ENCODE peak calls at places on chromosomes 5 and 9, in ten cellular contexts. M is T-helper 1 cell; E is SHP77; T is heart left ventricle; W is neural progenitor cell; B is NCI-H748 treated with DMSO at 0.1 percent for 48 hours; Q is left kidney; S is right cardiac atrium; P is nephron progenitor cell; O is Jurkat, Clone E6-1. K is an unnamed sample.

GRCh38 chr9:120915854-120916495 is 10.6 kb downstream of the TRAF1 start:
- DNase-seq in O (peak), B (no peak), T (no peak), P (no peak), M (no peak), S (no peak), Q (no peak), W (no peak), E (no peak), K (no peak)

GRCh38 chr5:131767891-131768290 is 28.9 kb downstream of the FNIP1 start:
- DNase-seq in T (no peak), O (no peak), M (no peak), S (no peak), P (no peak), W (no peak), E (no peak), B (no peak), Q (no peak), K (no peak)

GRCh38 chr5:34062419-34062818 is 19.4 kb upstream of the C1QTNF3 start:
- DNase-seq in W (no peak), T (no peak), B (no peak), E (no peak), Q (no peak), O (no peak), M (no peak), S (no peak), P (no peak), K (no peak)

GRCh38 chr9:30075451-30076199 is 2308.8 kb upstream of the ACO1 start:
- DNase-seq in T (no peak), M (no peak), S (no peak), W (no peak), B (no peak), O (no peak), E (no peak), P (no peak), Q (no peak), K (no peak)

GRCh38 chr9:81083821-81084512 is 605.4 kb downstream of the TLE1 start:
- DNase-seq in S (no peak), M (no peak), Q (no peak), P (no peak), B (no peak), W (no peak), E (no peak), T (no peak), O (no peak), K (peak)

GRCh38 chr9:127664678-127665507 is 41.9 kb upstream of the CFAP157 start:
- DNase-seq in S (no peak), P (no peak), B (no peak), M (no peak), Q (peak), O (no peak), E (no peak), W (peak), T (no peak), K (no peak)

GRCh38 chr5:83368317-83368716 is 103.2 kb upstream of the VCAN start:
- DNase-seq in P (no peak), B (no peak), E (no peak), T (peak), M (no peak), S (peak), Q (no peak), W (no peak), O (no peak), K (no peak)

GRCh38 chr5:56146674-56147073 is 86.5 kb downstream of the ANKRD55 start:
- DNase-seq in E (no peak), Q (no peak), P (no peak), M (no peak), T (no peak), O (no peak), W (no peak), B (no peak), S (no peak), K (no peak)

GRCh38 chr5:61334224-61335196 is 2.5 kb downstream of the ZSWIM6 start:
- DNase-seq in T (no peak), E (no peak), O (no peak), Q (peak), S (no peak), M (no peak), W (peak), B (no peak), P (peak), K (no peak)

GRCh38 chr5:79829260-79829659 is 139.6 kb downstream of the CMYA5 start:
- DNase-seq in W (peak), S (no peak), P (peak), O (peak), Q (peak), T (no peak), B (no peak), M (no peak), E (no peak), K (no peak)

GRCh38 chr9:79817469-79818004 is 245.8 kb downstream of the TLE4 start:
- DNase-seq in M (no peak), O (no peak), T (peak), S (peak), P (no peak), Q (peak), B (no peak), E (no peak), W (peak), K (no peak)

GRCh38 chr5:38321978-38322377 is 63.6 kb downstream of the EGFLAM start:
- DNase-seq in E (no peak), O (no peak), S (no peak), T (no peak), P (no peak), W (no peak), B (no peak), M (no peak), Q (no peak), K (no peak)

GRCh38 chr9:76651114-76651697 is 113.0 kb upstream of the PCA3 start:
- DNase-seq in Q (no peak), M (no peak), B (no peak), P (no peak), E (no peak), O (no peak), W (no peak), T (no peak), S (no peak), K (no peak)

GRCh38 chr9:121557581-121558422 is 58.2 kb upstream of the GGTA1 start:
- DNase-seq in W (peak), S (peak), B (no peak), Q (peak), E (no peak), M (no peak), O (peak), P (peak), T (peak), K (peak)

GRCh38 chr9:133949486-133950061 is 42.5 kb downstream of the VAV2 start:
- DNase-seq in M (no peak), P (peak), E (no peak), S (peak), B (no peak), T (no peak), O (no peak), Q (no peak), W (no peak), K (no peak)

GRCh38 chr9:35114921-35115341 is 731 bp downstream of the ATOSB start:
- DNase-seq in M (no peak), O (no peak), S (peak), T (peak), P (peak), W (peak), E (no peak), B (peak), Q (peak), K (peak)

GRCh38 chr5:36344900-36345299 is 43.2 kb upstream of the RANBP3L start:
- DNase-seq in B (no peak), M (no peak), E (no peak), W (no peak), S (no peak), P (no peak), T (no peak), O (no peak), Q (no peak), K (no peak)

GRCh38 chr5:91598216-91598615 is 215.1 kb upstream of the ARRDC3 start:
- DNase-seq in E (peak), S (no peak), O (no peak), T (no peak), B (peak), W (no peak), P (no peak), Q (no peak), M (no peak), K (no peak)

GRCh38 chr5:140364472-140364765 is 4.4 kb downstream of the SLC4A9 start:
- DNase-seq in M (no peak), T (no peak), S (no peak), Q (no peak), E (no peak), B (no peak), O (no peak), P (no peak), W (no peak), K (no peak)

GRCh38 chr5:31561936-31562335 is 29.8 kb downstream of the C5orf22 start:
- DNase-seq in S (no peak), W (no peak), O (no peak), M (no peak), Q (peak), B (no peak), E (no peak), P (no peak), T (no peak), K (no peak)

GRCh38 chr9:129889936-129890717 is 54.9 kb downstream of the USP20 start:
- DNase-seq in P (no peak), S (no peak), O (peak), M (peak), T (peak), E (no peak), W (peak), Q (no peak), B (no peak), K (no peak)

GRCh38 chr5:78518365-78519197 is 130.0 kb downstream of the LHFPL2 start:
- DNase-seq in T (peak), S (peak), P (no peak), W (no peak), E (no peak), O (no peak), B (no peak), Q (peak), M (no peak), K (peak)

K was measured in hepatic stellate cell.